ENCODE peak calls at places on chromosomes 5 and 9, in seven cellular contexts. P is iris pigment epithelial cell; X is activated CD4-positive, alpha-beta T cell treated with anti-CD3 and anti-CD28 coated beads for 48 hours; N is foreskin fibroblast; M is GF-D8; R is left colon; C is NCI-H748 treated with DMSO at 0.1 percent for 48 hours. T is an unnamed sample.

GRCh38 chr5:132439521-132440206 is 50.9 kb downstream of the IRF1 start:
- DNase-seq in C (no peak), R (peak), X (no peak), M (no peak), N (peak), P (peak), T (no peak)

GRCh38 chr5:111618644-111619271 is 106.4 kb upstream of the STARD4 start:
- DNase-seq in X (no peak), N (no peak), M (no peak), C (no peak), R (no peak), P (no peak), T (no peak)

GRCh38 chr9:129685220-129685932 is 19.9 kb downstream of the PRRX2 start:
- DNase-seq in P (peak), X (no peak), R (no peak), C (no peak), M (no peak), N (no peak), T (no peak)

GRCh38 chr9:91933556-91934352 is 16.3 kb downstream of the ROR2 start:
- DNase-seq in N (no peak), P (peak), R (no peak), C (no peak), X (no peak), M (no peak), T (no peak)

GRCh38 chr9:91177661-91178280 is 183.9 kb downstream of the AUH start:
- DNase-seq in R (peak), M (no peak), P (no peak), X (peak), N (no peak), C (no peak), T (no peak)

GRCh38 chr9:13529321-13530104 is 250.0 kb upstream of the MPDZ start:
- DNase-seq in X (no peak), R (no peak), M (no peak), N (no peak), C (peak), P (no peak), T (peak)

GRCh38 chr5:61599370-61600140 is 267.5 kb downstream of the ZSWIM6 start:
- DNase-seq in R (no peak), M (no peak), N (no peak), P (peak), C (peak), X (no peak), T (no peak)

GRCh38 chr9:135890190-135890861 is 17.0 kb downstream of the CAMSAP1 start:
- DNase-seq in X (no peak), P (no peak), C (no peak), R (no peak), M (no peak), N (no peak), T (no peak)